ENCODE peak calls at places on chromosomes 1 and 21, in five cellular contexts. Y, X, N, U and F are unnamed samples.

GRCh38 chr1:26690576-26691031 is 5.2 kb upstream of the ARID1A start:
- DNase-seq in U (no peak), X (peak; percentile 38), N (no peak), Y (no peak), F (no peak)

GRCh38 chr1:47927165-47927564 is 70.0 kb downstream of the TRABD2B start:
- DNase-seq in N (no peak), Y (no peak), U (no peak), X (no peak), F (no peak)

GRCh38 chr1:184843732-184844495 is 89.3 kb upstream of the EDEM3 start:
- DNase-seq in Y (no peak), U (no peak), X (no peak), N (no peak), F (peak; percentile 70)

GRCh38 chr1:10161121-10161520 is 49.2 kb upstream of the KIF1B start:
- DNase-seq in Y (no peak), X (no peak), U (no peak), N (no peak), F (no peak)

GRCh38 chr1:158716335-158716734 is 4.2 kb downstream of the OR6K3 start:
- DNase-seq in N (no peak), X (no peak), U (no peak), Y (no peak), F (no peak)

GRCh38 chr21:19850157-19850556 is 1148.1 kb upstream of the NCAM2 start:
- DNase-seq in Y (no peak), N (no peak), U (no peak), X (no peak), F (no peak)

GRCh38 chr1:62327360-62328051 is 8.3 kb upstream of the KANK4 start:
- DNase-seq in Y (no peak), N (no peak), X (no peak), U (no peak), F (no peak)

GRCh38 chr1:31757204-31757679 is 6.9 kb downstream of the ADGRB2 start:
- DNase-seq in U (no peak), N (peak; percentile 18), X (no peak), Y (no peak), F (no peak)

GRCh38 chr21:15732290-15732995 is 2.7 kb downstream of the USP25 start:
- DNase-seq in N (no peak), X (peak; percentile 51), Y (no peak), U (no peak), F (peak; percentile 74)

GRCh38 chr1:91889717-91890459 is 3.9 kb upstream of the TGFBR3 start:
- DNase-seq in U (no peak), X (peak; percentile 53), N (no peak), Y (no peak), F (peak; percentile 40)

GRCh38 chr21:28089599-28090421 is 902.9 kb downstream of the LTN1 start:
- DNase-seq in X (no peak), U (no peak), N (peak; percentile 43), Y (no peak), F (no peak)

GRCh38 chr1:53572061-53572801 is 113.0 kb downstream of the DMRTB1 start:
- DNase-seq in Y (no peak), N (no peak), U (no peak), X (peak; percentile 66), F (peak; percentile 50)

GRCh38 chr1:154386643-154387352 is 18.3 kb upstream of the IL6R start:
- DNase-seq in N (no peak), X (no peak), Y (no peak), U (no peak), F (no peak)

GRCh38 chr1:40438391-40439015 is 11.8 kb upstream of the ZFP69B start:
- DNase-seq in X (peak; percentile 13), N (no peak), Y (no peak), U (no peak), F (peak; percentile 30)

GRCh38 chr1:22857661-22858060 is 115.0 kb downstream of the LACTBL1 start:
- DNase-seq in N (no peak), X (no peak), Y (no peak), U (no peak), F (no peak)

GRCh38 chr1:94540440-94541174 is 952 bp downstream of the F3 start:
- DNase-seq in U (no peak), X (no peak), Y (no peak), N (no peak), F (no peak)

GRCh38 chr1:16120940-16121410 is 34.9 kb downstream of the EPHA2 start:
- DNase-seq in Y (no peak), X (no peak), U (no peak), N (peak; percentile 2), F (no peak)

GRCh38 chr1:198278922-198279321 is 122.1 kb downstream of the NEK7 start:
- DNase-seq in X (peak; percentile 75), U (no peak), Y (no peak), N (no peak), F (no peak)

GRCh38 chr1:240457203-240457602 is 154.8 kb downstream of the GREM2 start:
- DNase-seq in Y (no peak), X (no peak), N (no peak), U (no peak), F (no peak)

GRCh38 chr1:44030606-44031050 is 634 bp downstream of the SLC6A9 start:
- DNase-seq in Y (peak; percentile 58), U (no peak), X (peak; percentile 45), N (no peak), F (peak; percentile 39)

GRCh38 chr21:35321322-35322200 is 272.5 kb upstream of the RUNX1 start:
- DNase-seq in U (no peak), X (no peak), Y (no peak), N (no peak), F (no peak)

GRCh38 chr21:35326677-35327076 is 277.6 kb upstream of the RUNX1 start:
- DNase-seq in X (peak; percentile 20), N (no peak), Y (no peak), U (no peak), F (peak; percentile 91)

GRCh38 chr21:35323947-35324346 is 274.8 kb upstream of the RUNX1 start:
- DNase-seq in Y (peak; percentile 63), X (peak; percentile 16), N (no peak), U (no peak), F (peak; percentile 88)

GRCh38 chr21:35325953-35326352 is 276.9 kb upstream of the RUNX1 start:
- DNase-seq in U (no peak), X (no peak), N (no peak), Y (no peak), F (no peak)

GRCh38 chr21:35324372-35325220 is 275.5 kb upstream of the RUNX1 start:
- DNase-seq in X (peak; percentile 88), U (no peak), Y (peak; percentile 41), N (no peak), F (peak; percentile 70)
- TF ChIP-seq CTCF in X (peak; percentile 24), U (no peak), Y (no peak), N (no peak), F (no peak)

DNA sequence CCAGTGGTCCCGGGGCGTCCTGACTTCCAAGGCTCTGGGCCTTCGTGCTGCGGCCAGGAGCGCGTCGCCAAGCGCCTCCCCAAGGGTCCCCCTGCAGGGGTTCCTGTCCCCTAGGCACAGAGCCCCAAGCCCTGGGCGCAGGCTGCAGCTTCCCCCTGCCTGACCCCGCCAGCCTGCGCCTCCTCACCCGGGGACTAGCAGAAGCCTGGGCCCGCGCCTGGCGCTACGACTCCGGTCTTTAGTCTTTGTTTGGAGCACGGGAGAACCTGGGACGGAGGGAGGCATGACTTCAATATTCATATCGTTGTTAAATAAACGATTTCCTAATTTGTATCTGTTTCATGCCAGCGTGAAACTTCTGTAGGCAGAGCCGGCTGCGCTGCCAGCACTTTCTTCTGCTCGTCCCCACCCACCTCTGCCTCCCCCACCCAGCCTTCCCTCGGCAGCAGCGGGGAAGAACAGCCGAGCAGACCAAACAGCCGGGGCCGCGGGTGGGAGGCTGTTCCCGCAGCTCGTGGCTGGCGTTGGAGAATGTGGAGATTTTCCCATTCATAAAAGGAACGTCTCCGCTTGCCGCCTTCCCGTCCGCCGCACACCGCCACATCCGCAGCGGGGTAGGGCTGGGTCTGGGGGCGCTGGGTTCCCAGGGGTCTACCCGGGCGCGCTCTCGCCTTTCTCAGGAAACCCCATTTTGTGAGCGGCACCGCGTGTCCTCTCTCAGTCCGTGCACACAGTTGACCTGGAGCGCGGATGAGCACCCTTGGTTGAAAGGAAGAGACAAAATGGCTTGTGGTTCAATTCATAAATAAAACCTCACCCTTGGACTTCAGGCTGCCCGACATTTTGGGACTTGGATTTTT is 777 bp upstream of the TRIM67 start:
- DNase-seq in Y (peak; percentile 16), N (peak; percentile 73), X (no peak), U (no peak), F (no peak)
- H3K4me3 ChIP-seq in Y (no peak overlapping the region), N (no peak overlapping the region), X (no peak overlapping the region), U (peak overlapping the region; percentile 45), F (no peak overlapping the region)

GRCh38 chr1:230173176-230173575 is 106.1 kb downstream of the GALNT2 start:
- DNase-seq in U (no peak), N (no peak), X (no peak), Y (no peak), F (no peak)
- TF ChIP-seq CTCF in U (no peak), N (no peak), X (no peak), Y (no peak), F (no peak)

GRCh38 chr21:45471229-45472052 is 66.5 kb downstream of the COL18A1 start:
- DNase-seq in X (peak; percentile 95), N (peak; percentile 38), Y (peak; percentile 69), U (no peak), F (peak; percentile 94)
- H3K4me3 ChIP-seq in X (peak overlapping the region; percentile 9), N (no peak overlapping the region), Y (peak overlapping the region; percentile 3), U (no peak overlapping the region), F (peak overlapping the region; percentile 12)

GRCh38 chr1:61043010-61043820 is 39.1 kb upstream of the NFIA start:
- DNase-seq in Y (peak; percentile 91), N (peak; percentile 97), U (peak; percentile 93), X (peak; percentile 67), F (peak; percentile 80)
- TF ChIP-seq CTCF in Y (peak; percentile 86), N (peak; percentile 77), U (peak; percentile 93), X (peak; percentile 73), F (peak; percentile 81)